ENCODE peak calls at places on chromosomes 3 and 15, in six cellular contexts. H, G, M, P, C and T are unnamed samples.

GRCh38 chr3:4647411-4647810 is 154.3 kb downstream of the ITPR1 start:
- DNase-seq in G (no peak), H (no peak), P (no peak), C (no peak), M (no peak), T (no peak)

GRCh38 chr15:27690290-27690689 is 408.8 kb downstream of the OCA2 start:
- DNase-seq in P (no peak), M (no peak), G (no peak), C (no peak), H (no peak), T (no peak)

GRCh38 chr15:81948142-81948709 is 97.6 kb downstream of the MEX3B start:
- DNase-seq in H (no peak), C (no peak), M (no peak), P (no peak), G (no peak), T (no peak)

GRCh38 chr3:13433931-13434330 is 13.8 kb upstream of the NUP210 start:
- DNase-seq in H (no peak), M (no peak), P (no peak), C (no peak), G (no peak), T (no peak)

GRCh38 chr15:79025802-79026201 is 64.8 kb downstream of the RASGRF1 start:
- DNase-seq in H (no peak), G (no peak), P (no peak), M (no peak), C (no peak), T (no peak)

GRCh38 chr15:70187331-70187730 is 89.6 kb upstream of the TLE3 start:
- DNase-seq in G (no peak), C (no peak), H (no peak), M (no peak), P (no peak), T (no peak)

GRCh38 chr3:23885210-23885609 is 31.6 kb downstream of the NKIRAS1 start:
- DNase-seq in P (no peak), G (no peak), H (no peak), C (no peak), M (no peak), T (no peak)

GRCh38 chr3:112672716-112673506 is 32.0 kb upstream of the CCDC80 start:
- DNase-seq in H (no peak), P (no peak), G (no peak), M (no peak), C (no peak), T (no peak)

GRCh38 chr3:101619734-101620133 is 45.8 kb downstream of the PCNP start:
- DNase-seq in H (no peak), P (no peak), G (no peak), C (no peak), M (no peak), T (no peak)

GRCh38 chr15:41983621-41984571 is 11.5 kb upstream of the EHD4 start:
- DNase-seq in G (no peak), H (no peak), C (no peak), M (no peak), P (no peak), T (peak; percentile 62)

GRCh38 chr15:49187537-49188245 is 17.6 kb downstream of the GALK2 start:
- DNase-seq in G (peak; percentile 43), P (no peak), C (no peak), H (no peak), M (no peak), T (no peak)

GRCh38 chr3:52030725-52031330 is 25.5 kb downstream of the DUSP7 start:
- DNase-seq in M (no peak), G (no peak), H (no peak), C (no peak), P (no peak), T (no peak)

GRCh38 chr15:90701880-90702630 is 15.1 kb upstream of the BLM start:
- DNase-seq in P (peak; percentile 60), M (no peak), C (no peak), H (no peak), G (no peak), T (peak; percentile 15)

GRCh38 chr3:149197669-149198068 is 24.0 kb downstream of the CP start:
- DNase-seq in M (no peak), C (no peak), P (no peak), H (no peak), G (no peak), T (no peak)

GRCh38 chr3:122893282-122893681 is 98.4 kb downstream of the SLC49A4 start:
- DNase-seq in P (no peak), C (no peak), G (peak; percentile 2), H (no peak), M (no peak), T (no peak)

GRCh38 chr3:71310595-71311319 is 272.8 kb downstream of the FOXP1 start:
- DNase-seq in P (no peak), H (no peak), G (peak; percentile 43), M (no peak), C (no peak), T (no peak)

GRCh38 chr3:45506084-45506483 is 88.5 kb upstream of the LIMD1 start:
- DNase-seq in P (no peak), G (no peak), C (no peak), M (no peak), H (no peak), T (no peak)

GRCh38 chr3:45506751-45507391 is 87.7 kb upstream of the LIMD1 start:
- DNase-seq in C (peak; percentile 92), P (no peak), M (no peak), H (no peak), G (peak; percentile 37), T (no peak)

GRCh38 chr3:45509038-45509767 is 85.3 kb upstream of the LIMD1 start:
- DNase-seq in C (peak; percentile 62), H (no peak), G (peak; percentile 99), M (peak; percentile 65), P (no peak), T (no peak)

GRCh38 chr3:45508659-45509037 is 85.9 kb upstream of the LIMD1 start:
- DNase-seq in C (no peak), G (no peak), M (no peak), H (no peak), P (no peak), T (no peak)

GRCh38 chr3:45507820-45508317 is 86.7 kb upstream of the LIMD1 start:
- DNase-seq in G (peak; percentile 77), H (no peak), C (no peak), P (no peak), M (peak; percentile 88), T (no peak)
- H3K4me1 ChIP-seq in G (peaks cover 27% of the 10 kb centered on the region), H (no peaks in the 10 kb centered on the region), C (peaks cover 7% of the 10 kb centered on the region), P (peaks cover 31% of the 10 kb centered on the region), M (peaks cover 51% of the 10 kb centered on the region), T (no peaks in the 10 kb centered on the region)

GRCh38 chr15:65688462-65688861 is 66.7 kb downstream of the SLC24A1 start:
- DNase-seq in G (no peak), M (no peak), H (no peak), P (no peak), C (no peak), T (no peak)
- H3K4me1 ChIP-seq in G (no peaks in the 10 kb centered on the region), M (no peaks in the 10 kb centered on the region), H (no peaks in the 10 kb centered on the region), P (no peaks in the 10 kb centered on the region), C (no peaks in the 10 kb centered on the region), T (no peaks in the 10 kb centered on the region)

GRCh38 chr3:46112296-46112695 is 85.0 kb upstream of the XCR1 start:
- DNase-seq in P (no peak), G (peak; percentile 45), C (no peak), M (no peak), H (no peak), T (no peak)
- H3K4me1 ChIP-seq in P (peaks cover 51% of the 10 kb centered on the region), G (peaks cover 32% of the 10 kb centered on the region), C (peaks cover 5% of the 10 kb centered on the region), M (peaks cover 28% of the 10 kb centered on the region), H (peaks cover 7% of the 10 kb centered on the region), T (peaks cover 54% of the 10 kb centered on the region)

GRCh38 chr15:43796566-43796965 is 3.5 kb downstream of the SERINC4 start:
- DNase-seq in G (no peak), C (no peak), M (no peak), H (no peak), P (no peak), T (no peak)
- H3K4me1 ChIP-seq in G (peaks cover 16% of the 10 kb centered on the region), C (peaks cover 16% of the 10 kb centered on the region), M (peaks cover 43% of the 10 kb centered on the region), H (peaks cover 32% of the 10 kb centered on the region), P (peaks cover 67% of the 10 kb centered on the region), T (peaks cover 10% of the 10 kb centered on the region)